ENCODE peak calls at places on chromosome 18, in six cellular contexts. One of them, this sample, is unnamed.

GRCh38 chr18:13271512-13271911 is 53.0 kb downstream of the LDLRAD4 start:
- DNase-seq in left ventricle myocardium inferior: peak
- DNase-seq in HL-60: no peak
- DNase-seq in CD8-positive, alpha-beta T cell: no peak
- DNase-seq in heart left ventricle: peak
- DNase-seq in left lung: no peak
- DNase-seq in this sample: no peak

GRCh38 chr18:31736630-31737029 is 24.1 kb downstream of the SLC25A52 start:
- DNase-seq in left ventricle myocardium inferior: no peak
- DNase-seq in HL-60: no peak
- DNase-seq in CD8-positive, alpha-beta T cell: no peak
- DNase-seq in heart left ventricle: no peak
- DNase-seq in left lung: no peak
- DNase-seq in this sample: no peak

GRCh38 chr18:4631239-4631638 is 176.1 kb upstream of the DLGAP1 start:
- DNase-seq in left ventricle myocardium inferior: no peak
- DNase-seq in HL-60: no peak
- DNase-seq in CD8-positive, alpha-beta T cell: no peak
- DNase-seq in heart left ventricle: no peak
- DNase-seq in left lung: no peak
- DNase-seq in this sample: no peak

GRCh38 chr18:61605376-61606067 is 272.3 kb downstream of the CDH20 start:
- DNase-seq in left ventricle myocardium inferior: no peak
- DNase-seq in HL-60: no peak
- DNase-seq in CD8-positive, alpha-beta T cell: no peak
- DNase-seq in heart left ventricle: no peak
- DNase-seq in left lung: no peak
- DNase-seq in this sample: no peak

GRCh38 chr18:65221736-65222135 is 529.1 kb upstream of the CDH7 start:
- DNase-seq in left ventricle myocardium inferior: no peak
- DNase-seq in HL-60: no peak
- DNase-seq in CD8-positive, alpha-beta T cell: no peak
- DNase-seq in heart left ventricle: no peak
- DNase-seq in left lung: no peak
- DNase-seq in this sample: no peak

GRCh38 chr18:76979906-76980305 is 152.7 kb downstream of the MBP start:
- DNase-seq in left ventricle myocardium inferior: no peak
- DNase-seq in HL-60: no peak
- DNase-seq in CD8-positive, alpha-beta T cell: no peak
- DNase-seq in heart left ventricle: no peak
- DNase-seq in left lung: no peak
- DNase-seq in this sample: no peak

GRCh38 chr18:49174478-49174877 is 223.7 kb upstream of the SMAD7 start:
- DNase-seq in left ventricle myocardium inferior: no peak
- DNase-seq in HL-60: no peak
- DNase-seq in CD8-positive, alpha-beta T cell: no peak
- DNase-seq in heart left ventricle: no peak
- DNase-seq in left lung: no peak
- DNase-seq in this sample: peak

GRCh38 chr18:70243545-70243944 is 38.1 kb upstream of the RTTN start:
- DNase-seq in left ventricle myocardium inferior: no peak
- DNase-seq in HL-60: no peak
- DNase-seq in CD8-positive, alpha-beta T cell: no peak
- DNase-seq in heart left ventricle: no peak
- DNase-seq in left lung: no peak
- DNase-seq in this sample: no peak

GRCh38 chr18:59344990-59345389 is 14.1 kb downstream of the LMAN1 start:
- DNase-seq in left ventricle myocardium inferior: no peak
- DNase-seq in HL-60: no peak
- DNase-seq in CD8-positive, alpha-beta T cell: no peak
- DNase-seq in heart left ventricle: no peak
- DNase-seq in left lung: no peak
- DNase-seq in this sample: no peak

GRCh38 chr18:23927821-23928746 is 86.5 kb upstream of the TTC39C start:
- DNase-seq in left ventricle myocardium inferior: no peak
- DNase-seq in HL-60: no peak
- DNase-seq in CD8-positive, alpha-beta T cell: no peak
- DNase-seq in heart left ventricle: no peak
- DNase-seq in left lung: no peak
- DNase-seq in this sample: no peak

GRCh38 chr18:64271264-64271663 is 122.4 kb upstream of the LINC00305 start:
- DNase-seq in left ventricle myocardium inferior: no peak
- DNase-seq in HL-60: no peak
- DNase-seq in CD8-positive, alpha-beta T cell: no peak
- DNase-seq in heart left ventricle: no peak
- DNase-seq in left lung: no peak
- DNase-seq in this sample: no peak

GRCh38 chr18:54260376-54261072 is 8.8 kb upstream of the POLI start:
- DNase-seq in left ventricle myocardium inferior: no peak
- DNase-seq in HL-60: peak
- DNase-seq in CD8-positive, alpha-beta T cell: no peak
- DNase-seq in heart left ventricle: no peak
- DNase-seq in left lung: no peak
- DNase-seq in this sample: no peak

GRCh38 chr18:2857491-2858063 is 10.8 kb downstream of the EMILIN2 start:
- DNase-seq in left ventricle myocardium inferior: peak
- DNase-seq in HL-60: peak
- DNase-seq in CD8-positive, alpha-beta T cell: no peak
- DNase-seq in heart left ventricle: peak
- DNase-seq in left lung: peak
- DNase-seq in this sample: peak

DNA sequence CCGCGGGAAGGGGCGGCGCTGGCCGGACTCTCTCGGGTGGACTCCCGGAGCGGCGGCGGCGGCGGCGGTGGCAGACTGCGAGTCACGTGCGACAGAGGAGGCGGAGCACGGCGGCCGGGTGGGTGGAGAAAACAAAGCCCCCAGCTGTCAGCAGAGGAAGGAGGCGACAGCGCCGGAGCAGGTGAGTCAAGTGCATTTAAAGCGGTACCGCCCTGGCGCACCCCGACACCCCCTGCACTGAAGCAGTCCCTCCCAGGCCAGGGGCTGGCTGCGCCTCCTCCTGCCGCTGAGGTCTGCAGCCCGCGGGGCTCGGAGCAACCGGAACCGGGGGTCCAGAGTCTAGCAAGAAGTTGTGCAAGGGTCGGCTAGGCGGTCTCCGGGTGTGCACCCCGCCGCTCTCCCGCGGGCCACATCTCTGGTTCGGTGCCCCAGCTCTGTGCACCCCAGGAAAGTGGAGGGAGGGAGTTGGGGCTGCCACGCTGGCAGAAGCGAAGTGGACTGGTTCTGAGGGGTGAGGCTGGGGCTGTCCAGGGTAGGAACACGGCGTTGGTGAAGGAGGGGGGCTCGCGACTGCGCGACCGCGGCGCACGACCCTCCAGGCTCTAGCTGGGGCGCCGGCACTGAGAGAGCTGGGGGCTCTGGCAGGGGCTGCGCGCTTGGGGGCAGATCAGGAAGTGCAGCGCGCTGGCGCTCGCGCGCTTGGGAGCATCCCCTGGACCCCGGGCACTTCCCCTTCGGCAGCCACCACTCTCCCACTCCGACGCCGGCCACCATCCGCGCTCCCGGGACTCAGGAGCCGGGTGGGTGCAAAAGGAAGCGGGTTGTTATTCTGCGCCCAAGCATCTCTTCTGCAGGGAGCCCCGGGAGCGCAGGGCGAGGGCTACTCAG is 64.1 kb upstream of the MAPRE2 start:
- DNase-seq in left ventricle myocardium inferior: peak
- DNase-seq in HL-60: peak
- DNase-seq in CD8-positive, alpha-beta T cell: peak
- DNase-seq in heart left ventricle: peak
- DNase-seq in left lung: peak
- DNase-seq in this sample: peak
- H3K27ac ChIP-seq in left ventricle myocardium inferior: peak
- H3K27ac ChIP-seq in HL-60: no peak
- H3K27ac ChIP-seq in CD8-positive, alpha-beta T cell: peak
- H3K27ac ChIP-seq in heart left ventricle: peak
- H3K27ac ChIP-seq in left lung: no peak
- H3K27ac ChIP-seq in this sample: peak

GRCh38 chr18:58056159-58056558 is 12.1 kb downstream of the NEDD4L start:
- DNase-seq in left ventricle myocardium inferior: no peak
- DNase-seq in HL-60: no peak
- DNase-seq in CD8-positive, alpha-beta T cell: no peak
- DNase-seq in heart left ventricle: no peak
- DNase-seq in left lung: no peak
- DNase-seq in this sample: no peak
- H3K27ac ChIP-seq in left ventricle myocardium inferior: no peak
- H3K27ac ChIP-seq in HL-60: no peak
- H3K27ac ChIP-seq in CD8-positive, alpha-beta T cell: no peak
- H3K27ac ChIP-seq in heart left ventricle: no peak
- H3K27ac ChIP-seq in left lung: no peak
- H3K27ac ChIP-seq in this sample: no peak

GRCh38 chr18:75264195-75264594 is 53.6 kb downstream of the TSHZ1 start:
- DNase-seq in left ventricle myocardium inferior: no peak
- DNase-seq in HL-60: no peak
- DNase-seq in CD8-positive, alpha-beta T cell: no peak
- DNase-seq in heart left ventricle: no peak
- DNase-seq in left lung: no peak
- DNase-seq in this sample: no peak

GRCh38 chr18:75265872-75266271 is 55.3 kb downstream of the TSHZ1 start:
- DNase-seq in left ventricle myocardium inferior: no peak
- DNase-seq in HL-60: no peak
- DNase-seq in CD8-positive, alpha-beta T cell: no peak
- DNase-seq in heart left ventricle: no peak
- DNase-seq in left lung: no peak
- DNase-seq in this sample: no peak

GRCh38 chr18:75257596-75257995 is 47.0 kb downstream of the TSHZ1 start:
- DNase-seq in left ventricle myocardium inferior: no peak
- DNase-seq in HL-60: no peak
- DNase-seq in CD8-positive, alpha-beta T cell: no peak
- DNase-seq in heart left ventricle: no peak
- DNase-seq in left lung: no peak
- DNase-seq in this sample: no peak

GRCh38 chr18:75265255-75265654 is 54.7 kb downstream of the TSHZ1 start:
- DNase-seq in left ventricle myocardium inferior: no peak
- DNase-seq in HL-60: no peak
- DNase-seq in CD8-positive, alpha-beta T cell: no peak
- DNase-seq in heart left ventricle: no peak
- DNase-seq in left lung: no peak
- DNase-seq in this sample: no peak

DNA sequence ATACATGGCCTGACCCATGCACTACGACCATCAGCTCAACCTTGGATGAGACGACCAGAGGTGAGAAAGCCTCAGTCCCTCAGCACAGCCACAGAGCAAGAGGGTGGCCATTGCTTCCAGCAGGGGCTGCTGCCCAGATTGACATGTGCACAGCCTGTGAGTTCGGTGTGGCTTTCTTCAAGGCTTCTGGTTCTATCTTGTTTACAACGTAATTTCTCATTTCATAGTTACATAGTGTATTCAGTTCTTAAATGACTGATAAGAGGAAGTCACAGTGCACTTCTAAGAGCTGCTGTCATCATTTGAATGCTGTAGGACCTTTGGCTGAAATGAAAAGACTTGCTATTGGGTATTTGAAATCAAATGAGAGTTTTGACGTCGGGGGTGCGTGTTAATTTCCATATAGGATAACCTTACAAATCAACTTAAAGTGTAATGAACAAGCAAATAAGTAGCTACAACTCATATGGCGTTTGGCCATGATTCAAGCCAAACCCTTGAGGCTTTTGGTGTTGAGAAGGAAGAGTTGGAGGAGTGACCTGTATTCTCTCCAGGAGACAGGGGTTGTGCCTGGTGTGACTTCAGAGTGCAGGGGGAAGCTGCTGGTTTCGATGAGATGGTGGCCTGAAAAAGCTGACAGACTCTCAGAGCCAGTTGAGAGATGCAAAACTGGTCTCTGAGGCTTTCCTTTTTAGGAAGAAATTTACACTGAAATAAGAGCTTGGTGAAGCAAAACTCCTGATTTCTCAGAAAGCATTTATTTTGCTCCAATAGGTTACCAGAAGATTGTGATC is 51.0 kb downstream of the TSHZ1 start:
- DNase-seq in left ventricle myocardium inferior: no peak
- DNase-seq in HL-60: no peak
- DNase-seq in CD8-positive, alpha-beta T cell: no peak
- DNase-seq in heart left ventricle: no peak
- DNase-seq in left lung: no peak
- DNase-seq in this sample: no peak
- H3K27ac ChIP-seq in left ventricle myocardium inferior: no peak
- H3K27ac ChIP-seq in HL-60: no peak
- H3K27ac ChIP-seq in CD8-positive, alpha-beta T cell: no peak
- H3K27ac ChIP-seq in heart left ventricle: no peak
- H3K27ac ChIP-seq in left lung: no peak
- H3K27ac ChIP-seq in this sample: no peak

GRCh38 chr18:50372743-50373142 is 2.1 kb upstream of the SKA1 start:
- DNase-seq in left ventricle myocardium inferior: no peak
- DNase-seq in HL-60: peak
- DNase-seq in CD8-positive, alpha-beta T cell: no peak
- DNase-seq in heart left ventricle: no peak
- DNase-seq in left lung: no peak
- DNase-seq in this sample: no peak
- H3K27ac ChIP-seq in left ventricle myocardium inferior: no peak
- H3K27ac ChIP-seq in HL-60: peak
- H3K27ac ChIP-seq in CD8-positive, alpha-beta T cell: no peak
- H3K27ac ChIP-seq in heart left ventricle: no peak
- H3K27ac ChIP-seq in left lung: no peak
- H3K27ac ChIP-seq in this sample: no peak

This sample was measured in uterus.